ENCODE peak calls at places on chromosome 9, in ten cellular contexts. W is progenitor cell of endocrine pancreas, Y is epithelial cell of esophagus, A is ovary, E is suprapubic skin, I is AG10803, O is adrenal gland, N is WTC11, T is RWPE1, U is uterus. H is an unnamed sample.

GRCh38 chr9:131180454-131180853 is 55.1 kb downstream of the NUP214 start:
- DNase-seq in W (no peak), Y (no peak), A (peak), E (no peak), I (peak), O (no peak), N (no peak), T (no peak), U (no peak), H (no peak)

GRCh38 chr9:130024597-130024994 is 18.4 kb downstream of the FNBP1 start:
- DNase-seq in W (no peak), Y (peak), A (no peak), E (no peak), I (no peak), O (no peak), N (no peak), T (peak), U (no peak), H (no peak)

GRCh38 chr9:110029422-110029814 is 178.5 kb downstream of the C9orf152 start:
- DNase-seq in W (no peak), Y (peak), A (no peak), E (no peak), I (peak), O (peak), N (no peak), T (peak), U (peak), H (no peak)

GRCh38 chr9:108709922-108710321 is 145.9 kb downstream of the ACTL7B start:
- DNase-seq in W (no peak), Y (no peak), A (no peak), E (no peak), I (no peak), O (no peak), N (no peak), T (no peak), U (no peak), H (no peak)

GRCh38 chr9:122186301-122186700 is 26.6 kb downstream of the MORN5 start:
- DNase-seq in W (no peak), Y (no peak), A (no peak), E (no peak), I (no peak), O (no peak), N (no peak), T (no peak), U (no peak), H (no peak)

GRCh38 chr9:135773094-135773493 is 71.1 kb downstream of the KCNT1 start:
- DNase-seq in W (no peak), Y (no peak), A (no peak), E (no peak), I (no peak), O (no peak), N (no peak), T (no peak), U (no peak), H (no peak)

GRCh38 chr9:72680593-72681317 is 159.3 kb downstream of the TMC1 start:
- DNase-seq in W (no peak), Y (no peak), A (no peak), E (no peak), I (no peak), O (no peak), N (peak), T (no peak), U (no peak), H (no peak)

GRCh38 chr9:70510157-70510770 is 95.8 kb upstream of the KLF9 start:
- DNase-seq in W (peak), Y (peak), A (peak), E (no peak), I (no peak), O (peak), N (peak), T (peak), U (no peak), H (peak)

GRCh38 chr9:110007477-110008270 is 200.3 kb downstream of the C9orf152 start:
- DNase-seq in W (no peak), Y (no peak), A (no peak), E (no peak), I (no peak), O (no peak), N (no peak), T (no peak), U (no peak), H (no peak)

GRCh38 chr9:135592331-135592590 is 30.7 kb downstream of the PAEP start:
- DNase-seq in W (no peak), Y (no peak), A (no peak), E (no peak), I (no peak), O (no peak), N (no peak), T (no peak), U (no peak), H (no peak)

GRCh38 chr9:98533866-98534265 is 174.9 kb downstream of the GABBR2 start:
- DNase-seq in W (no peak), Y (no peak), A (no peak), E (no peak), I (no peak), O (no peak), N (no peak), T (no peak), U (no peak), H (no peak)

GRCh38 chr9:123111427-123111826 is 78.0 kb downstream of the GPR21 start:
- DNase-seq in W (no peak), Y (peak), A (no peak), E (no peak), I (no peak), O (no peak), N (no peak), T (no peak), U (no peak), H (no peak)

GRCh38 chr9:19445452-19445851 is 36.6 kb downstream of the ACER2 start:
- DNase-seq in W (no peak), Y (no peak), A (no peak), E (no peak), I (peak), O (no peak), N (no peak), T (no peak), U (no peak), H (no peak)

GRCh38 chr9:130212543-130213297 is 40.5 kb downstream of the NCS1 start:
- DNase-seq in W (no peak), Y (peak), A (no peak), E (peak), I (no peak), O (no peak), N (no peak), T (no peak), U (no peak), H (no peak)

GRCh38 chr9:70427161-70427945 is 12.9 kb upstream of the KLF9 start:
- DNase-seq in W (no peak), Y (no peak), A (no peak), E (no peak), I (peak), O (no peak), N (no peak), T (no peak), U (peak), H (no peak)

GRCh38 chr9:8733096-8733954 is 933.7 kb upstream of the DMAC1 start:
- DNase-seq in W (no peak), Y (peak), A (peak), E (no peak), I (no peak), O (peak), N (peak), T (no peak), U (no peak), H (no peak)

GRCh38 chr9:34493972-34494535 is 28.7 kb downstream of the ENHO start:
- DNase-seq in W (peak), Y (peak), A (peak), E (no peak), I (peak), O (peak), N (peak), T (peak), U (no peak), H (peak)

GRCh38 chr9:34490760-34491159 is 32.0 kb downstream of the ENHO start:
- DNase-seq in W (no peak), Y (no peak), A (no peak), E (no peak), I (no peak), O (no peak), N (no peak), T (no peak), U (no peak), H (no peak)

GRCh38 chr9:34491596-34491995 is 31.2 kb downstream of the ENHO start:
- DNase-seq in W (no peak), Y (no peak), A (no peak), E (no peak), I (no peak), O (no peak), N (no peak), T (no peak), U (no peak), H (no peak)

GRCh38 chr9:34490360-34490759 is 31.8 kb downstream of the DNAI1 start:
- DNase-seq in W (no peak), Y (no peak), A (no peak), E (no peak), I (no peak), O (no peak), N (no peak), T (no peak), U (no peak), H (no peak)

GRCh38 chr9:34492051-34492450 is 30.7 kb downstream of the ENHO start:
- DNase-seq in W (no peak), Y (no peak), A (no peak), E (no peak), I (no peak), O (no peak), N (no peak), T (no peak), U (no peak), H (no peak)
- TF ChIP-seq CTCF in W (no peak), Y (no peak), A (no peak), E (no peak), I (no peak), O (no peak), N (no peak), T (no peak), U (no peak), H (no peak)

GRCh38 chr9:126398403-126399058 is 71.9 kb downstream of the MVB12B start:
- DNase-seq in W (peak), Y (peak), A (peak), E (peak), I (peak), O (peak), N (peak), T (peak), U (peak), H (peak)

GRCh38 chr9:126399251-126399650 is 72.6 kb downstream of the MVB12B start:
- DNase-seq in W (no peak), Y (no peak), A (no peak), E (no peak), I (no peak), O (no peak), N (no peak), T (no peak), U (no peak), H (no peak)

GRCh38 chr9:126394802-126395201 is 68.2 kb downstream of the MVB12B start:
- DNase-seq in W (no peak), Y (no peak), A (no peak), E (no peak), I (no peak), O (no peak), N (no peak), T (no peak), U (no peak), H (no peak)

GRCh38 chr9:126395439-126396212 is 69.0 kb downstream of the MVB12B start:
- DNase-seq in W (no peak), Y (peak), A (no peak), E (no peak), I (peak), O (peak), N (no peak), T (peak), U (no peak), H (peak)

GRCh38 chr9:126397056-126397455 is 70.4 kb downstream of the MVB12B start:
- DNase-seq in W (no peak), Y (no peak), A (no peak), E (no peak), I (no peak), O (no peak), N (no peak), T (no peak), U (no peak), H (peak)
- TF ChIP-seq CTCF in W (peak), Y (no peak), A (no peak), E (no peak), I (peak), O (no peak), N (no peak), T (no peak), U (no peak), H (peak)

DNA sequence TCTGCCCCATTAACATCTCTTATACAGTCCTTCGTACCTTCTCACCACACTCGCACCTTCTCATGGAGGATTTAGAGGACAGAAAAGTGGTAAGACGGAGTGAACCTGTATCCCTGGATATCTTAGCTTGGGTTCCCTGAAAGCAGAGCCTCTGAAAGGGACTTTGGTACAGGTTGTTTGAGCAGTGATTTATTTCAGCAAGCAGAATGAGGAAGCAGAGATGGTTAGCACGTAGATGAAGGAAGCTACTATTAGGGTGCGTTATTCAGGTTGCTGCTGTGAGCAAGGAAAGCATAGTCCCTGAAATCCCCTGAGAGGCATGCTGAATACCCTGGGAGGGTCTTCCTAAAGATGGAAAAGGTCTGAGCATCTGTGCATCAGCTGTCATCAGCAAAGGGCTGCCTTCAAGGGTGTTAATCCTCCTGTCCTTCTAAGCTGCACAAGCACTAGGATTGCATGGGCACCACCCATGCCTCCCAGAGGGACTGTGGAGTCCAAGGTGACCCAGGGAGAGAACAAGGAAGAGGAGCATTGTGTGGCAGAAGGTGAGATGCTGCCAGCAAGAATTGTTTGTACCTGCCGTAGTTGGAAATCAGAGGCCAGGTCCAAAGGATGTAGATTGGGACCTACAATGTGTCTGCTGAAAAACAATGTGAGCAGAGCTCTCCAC is 273.7 kb downstream of the RASEF start:
- DNase-seq in W (no peak), Y (no peak), A (no peak), E (no peak), I (no peak), O (no peak), N (no peak), T (no peak), U (no peak), H (no peak)
- TF ChIP-seq CTCF in W (no peak), Y (no peak), A (no peak), E (no peak), I (no peak), O (no peak), N (no peak), T (no peak), U (no peak), H (no peak)

GRCh38 chr9:126009047-126009446 is 261.9 kb downstream of the PBX3 start:
- DNase-seq in W (no peak), Y (no peak), A (no peak), E (no peak), I (no peak), O (no peak), N (no peak), T (no peak), U (no peak), H (peak)
- TF ChIP-seq CTCF in W (no peak), Y (peak), A (no peak), E (no peak), I (peak), O (peak), N (peak), T (no peak), U (no peak), H (no peak)

GRCh38 chr9:133375724-133376654 is at the start of the genes STKLD1 and SURF4:
- DNase-seq in W (peak), Y (peak), A (peak), E (peak), I (peak), O (peak), N (peak), T (peak), U (peak), H (peak)
- TF ChIP-seq CTCF in W (no peak), Y (no peak), A (no peak), E (no peak), I (no peak), O (no peak), N (no peak), T (no peak), U (no peak), H (no peak)